ENCODE peak calls at places on chromosomes 3 and 15, in five cellular contexts. T is WTC11; V is endodermal cell; X is CD4-positive, alpha-beta T cell; O is stomach. L is an unnamed sample.

GRCh38 chr3:38111201-38111600 is 25.7 kb downstream of the ACAA1 start:
- DNase-seq in T (no peak), V (no peak), X (no peak), O (peak), L (no peak)

GRCh38 chr3:25293736-25294135 is 134.3 kb upstream of the RARB start:
- DNase-seq in T (no peak), V (no peak), X (no peak), O (no peak), L (no peak)

GRCh38 chr3:190658106-190658505 is 144.2 kb downstream of the IL1RAP start:
- DNase-seq in T (no peak), V (no peak), X (no peak), O (no peak), L (no peak)

GRCh38 chr3:136186330-136186729 is 9.8 kb downstream of the MSL2 start:
- DNase-seq in T (no peak), V (no peak), X (no peak), O (peak), L (no peak)

GRCh38 chr15:40633178-40633577 is 39.1 kb downstream of the KNL1 start:
- DNase-seq in T (no peak), V (no peak), X (no peak), O (no peak), L (no peak)

GRCh38 chr3:6125520-6125919 is 735.4 kb upstream of the GRM7 start:
- DNase-seq in T (no peak), V (peak), X (no peak), O (no peak), L (no peak)

GRCh38 chr3:149134560-149134959 is 5.1 kb downstream of the HPS3 start:
- DNase-seq in T (no peak), V (no peak), X (no peak), O (no peak), L (no peak)

GRCh38 chr15:87949214-87949933 is 307.2 kb downstream of the NTRK3 start:
- DNase-seq in T (no peak), V (no peak), X (no peak), O (no peak), L (no peak)

GRCh38 chr15:25368855-25369254 is 70.0 kb downstream of the UBE3A start:
- DNase-seq in T (no peak), V (no peak), X (no peak), O (no peak), L (no peak)

GRCh38 chr3:157082305-157082981 is 77.5 kb downstream of the CCNL1 start:
- DNase-seq in T (no peak), V (no peak), X (no peak), O (peak), L (no peak)

GRCh38 chr3:10432156-10432845 is 73.1 kb downstream of the ATP2B2 start:
- DNase-seq in T (no peak), V (no peak), X (no peak), O (no peak), L (no peak)

GRCh38 chr3:188230962-188231361 is 77.0 kb downstream of the LPP start:
- DNase-seq in T (no peak), V (no peak), X (no peak), O (no peak), L (no peak)

GRCh38 chr3:13880811-13881156 is 913 bp upstream of the WNT7A start:
- DNase-seq in T (peak), V (peak), X (no peak), O (no peak), L (no peak)

GRCh38 chr3:53252105-53252946 is 3.5 kb downstream of the TKT start:
- DNase-seq in T (peak), V (no peak), X (no peak), O (no peak), L (no peak)

GRCh38 chr3:124559650-124560405 is 170.4 kb upstream of the UMPS start:
- DNase-seq in T (peak), V (peak), X (peak), O (peak), L (peak)

GRCh38 chr3:13348671-13349396 is 71.3 kb downstream of the NUP210 start:
- DNase-seq in T (peak), V (peak), X (peak), O (no peak), L (no peak)

GRCh38 chr3:23991236-23992050 is 46.4 kb downstream of the NR1D2 start:
- DNase-seq in T (no peak), V (no peak), X (no peak), O (no peak), L (no peak)

DNA sequence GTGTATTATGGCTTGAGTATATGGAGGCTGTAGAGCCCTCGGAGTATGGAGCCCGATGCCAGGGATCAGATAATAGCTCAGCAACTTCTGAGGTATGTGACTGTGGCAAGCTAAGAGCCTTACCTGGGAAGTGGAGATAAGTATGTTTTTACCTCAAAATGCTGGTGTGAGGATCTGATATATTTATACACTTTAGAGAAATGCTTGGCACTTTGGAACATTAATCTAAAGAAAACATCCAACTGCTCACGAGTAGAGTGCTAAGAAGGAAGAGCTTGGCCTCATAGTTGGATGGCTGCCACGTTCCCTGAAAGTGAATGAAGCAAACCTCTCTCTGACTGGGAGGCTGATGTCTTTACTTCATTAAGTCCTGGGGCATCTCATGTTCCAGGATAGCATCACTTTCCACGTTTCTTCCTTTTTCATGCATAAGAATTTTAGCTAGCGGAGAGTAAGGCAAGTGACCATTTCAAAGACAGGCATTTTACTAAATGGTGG is 58.9 kb upstream of the GOLGA8J start:
- DNase-seq in T (no peak), V (no peak), X (no peak), O (no peak), L (no peak)
- TF ChIP-seq CTCF in T (no peak), V (no peak), X (no peak), O (no peak), L (no peak)

GRCh38 chr15:35697549-35698299 is 151.8 kb upstream of the DPH6 start:
- DNase-seq in T (no peak), V (peak), X (no peak), O (no peak), L (no peak)
- TF ChIP-seq CTCF in T (no peak), V (peak), X (no peak), O (no peak), L (peak)

GRCh38 chr3:141782386-141782932 is 19.3 kb downstream of the GRK7 start:
- DNase-seq in T (no peak), V (peak), X (no peak), O (no peak), L (no peak)
- TF ChIP-seq CTCF in T (no peak), V (peak), X (no peak), O (no peak), L (no peak)

DNA sequence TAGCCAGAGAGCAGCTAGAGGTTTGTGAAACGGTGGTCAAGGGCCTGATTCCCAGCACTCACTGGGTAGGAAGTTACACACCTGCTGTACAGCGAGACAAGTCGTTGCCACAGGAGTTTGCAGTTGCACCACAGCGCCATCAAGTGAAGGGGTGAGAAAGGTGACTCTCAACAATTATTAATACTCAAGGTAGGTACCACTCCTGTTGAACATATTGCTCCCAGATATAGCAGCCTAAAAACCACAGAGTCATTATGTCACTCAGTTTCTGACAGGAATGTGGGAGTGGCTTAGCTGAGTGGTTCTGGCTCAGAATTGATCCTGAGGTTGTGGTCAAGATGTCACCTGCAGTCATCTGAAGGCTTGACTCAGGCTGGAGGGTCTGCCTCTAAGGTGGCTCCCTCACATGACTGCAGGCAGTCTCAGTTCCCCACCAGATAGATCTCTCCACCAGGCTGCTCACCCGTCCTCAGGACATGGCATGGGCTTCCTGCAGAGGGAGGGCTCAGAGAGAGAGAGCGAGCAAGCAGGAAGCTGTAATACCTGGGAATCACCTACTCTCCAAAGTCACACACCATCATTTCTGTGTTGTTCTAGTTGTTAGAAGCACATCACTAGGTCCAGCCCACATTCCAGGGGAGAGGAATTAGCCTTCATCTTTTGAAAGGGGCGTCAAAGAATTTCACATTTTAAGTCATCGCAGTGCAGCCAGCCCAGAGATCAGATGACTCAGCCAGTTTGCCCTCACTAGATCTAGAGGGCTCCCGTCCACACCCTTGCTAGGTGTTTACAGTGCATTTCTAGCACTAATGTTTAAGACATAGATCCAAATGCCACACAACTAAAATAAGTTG is 17.0 kb upstream of the ANO10 start:
- DNase-seq in T (peak), V (peak), X (peak), O (peak), L (no peak)
- TF ChIP-seq CTCF in T (no peak), V (peak), X (no peak), O (no peak), L (no peak)

GRCh38 chr3:26807272-26807671 is 184.7 kb downstream of the LRRC3B start:
- DNase-seq in T (no peak), V (peak), X (no peak), O (no peak), L (no peak)
- TF ChIP-seq CTCF in T (no peak), V (no peak), X (no peak), O (no peak), L (no peak)

DNA sequence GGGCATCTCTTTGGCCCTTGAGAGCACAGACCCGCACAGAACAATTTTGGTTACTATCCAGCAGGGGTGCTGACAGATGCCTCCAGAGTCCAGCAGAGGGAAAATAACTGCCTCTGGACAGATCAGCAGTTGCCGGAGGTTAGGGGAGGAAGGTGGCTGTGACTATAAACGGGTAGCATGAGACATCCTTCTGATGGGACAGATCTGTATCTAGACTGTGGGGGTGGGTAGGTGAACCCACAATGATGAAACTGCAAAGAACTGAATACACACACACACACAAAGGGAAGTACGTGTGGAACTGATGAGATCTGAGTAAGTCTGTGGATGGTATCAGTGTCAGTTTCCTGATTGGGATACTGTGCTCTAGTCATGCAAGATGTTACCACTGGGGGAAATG is 21.2 kb downstream of the ADAMTS7 start:
- DNase-seq in T (no peak), V (peak), X (no peak), O (no peak), L (no peak)
- TF ChIP-seq CTCF in T (no peak), V (no peak), X (no peak), O (no peak), L (no peak)

GRCh38 chr3:146020969-146021368 is 140.0 kb downstream of the PLOD2 start:
- DNase-seq in T (no peak), V (peak), X (no peak), O (no peak), L (no peak)
- TF ChIP-seq CTCF in T (no peak), V (peak), X (no peak), O (no peak), L (no peak)